ENCODE peak calls at places on chromosomes 4 and X, in nine cellular contexts. One of them, this sample, is unnamed.

GRCh38 chrX:118115948-118116307 is 682 bp downstream of the KLHL13 start:
- DNase-seq in OCI-LY7: no peak
- DNase-seq in GM23248: no peak
- DNase-seq in testis: peak; percentile 14
- DNase-seq in aorta: no peak
- DNase-seq in tibial artery: no peak
- DNase-seq in heart left ventricle: no peak
- DNase-seq in endodermal cell: no peak
- DNase-seq in PC-3: no peak
- DNase-seq in this sample: no peak

GRCh38 chr4:110737931-110738330 is 115.1 kb upstream of the PITX2 start:
- DNase-seq in GM23248: no peak
- DNase-seq in heart left ventricle: no peak
- DNase-seq in aorta: no peak
- DNase-seq in endodermal cell: no peak
- DNase-seq in tibial artery: no peak
- DNase-seq in testis: no peak
- DNase-seq in PC-3: no peak
- DNase-seq in OCI-LY7: no peak
- DNase-seq in this sample: no peak

GRCh38 chr4:20618729-20619128 is 81.5 kb upstream of the PACRGL start:
- DNase-seq in OCI-LY7: no peak
- DNase-seq in testis: no peak
- DNase-seq in tibial artery: no peak
- DNase-seq in PC-3: no peak
- DNase-seq in heart left ventricle: no peak
- DNase-seq in GM23248: no peak
- DNase-seq in aorta: no peak
- DNase-seq in endodermal cell: peak; percentile 49
- DNase-seq in this sample: no peak

GRCh38 chrX:37380920-37381319 is 31.8 kb downstream of the PRRG1 start:
- DNase-seq in PC-3: peak; percentile 94
- DNase-seq in endodermal cell: no peak
- DNase-seq in aorta: no peak
- DNase-seq in heart left ventricle: no peak
- DNase-seq in GM23248: peak; percentile 37
- DNase-seq in OCI-LY7: no peak
- DNase-seq in tibial artery: no peak
- DNase-seq in testis: no peak
- DNase-seq in this sample: peak; percentile 18

GRCh38 chr4:61004651-61005170 is 195.4 kb upstream of the ADGRL3 start:
- DNase-seq in testis: no peak
- DNase-seq in GM23248: no peak
- DNase-seq in PC-3: no peak
- DNase-seq in endodermal cell: no peak
- DNase-seq in OCI-LY7: no peak
- DNase-seq in tibial artery: no peak
- DNase-seq in aorta: no peak
- DNase-seq in heart left ventricle: no peak
- DNase-seq in this sample: no peak

GRCh38 chr4:147571021-147571770 is 46.0 kb upstream of the TMEM184C start:
- DNase-seq in tibial artery: no peak
- DNase-seq in heart left ventricle: no peak
- DNase-seq in PC-3: peak; percentile 76
- DNase-seq in OCI-LY7: no peak
- DNase-seq in testis: no peak
- DNase-seq in endodermal cell: no peak
- DNase-seq in aorta: no peak
- DNase-seq in GM23248: peak; percentile 64
- DNase-seq in this sample: no peak

GRCh38 chr4:859496-859895 is 33.6 kb upstream of the CPLX1 start:
- DNase-seq in OCI-LY7: no peak
- DNase-seq in endodermal cell: no peak
- DNase-seq in heart left ventricle: peak; percentile 28
- DNase-seq in tibial artery: no peak
- DNase-seq in PC-3: no peak
- DNase-seq in GM23248: no peak
- DNase-seq in aorta: no peak
- DNase-seq in testis: no peak
- DNase-seq in this sample: peak; percentile 4

GRCh38 chr4:122921971-122922876 is at the start of gene NUDT6:
- DNase-seq in tibial artery: peak; percentile 75
- DNase-seq in aorta: peak; percentile 74
- DNase-seq in GM23248: peak; percentile 83
- DNase-seq in endodermal cell: peak; percentile 87
- DNase-seq in PC-3: peak; percentile 56
- DNase-seq in OCI-LY7: peak; percentile 79
- DNase-seq in heart left ventricle: peak; percentile 78
- DNase-seq in testis: peak; percentile 87
- DNase-seq in this sample: peak; percentile 43

GRCh38 chrX:20463296-20464075 is 196.8 kb upstream of the RPS6KA3 start:
- DNase-seq in aorta: no peak
- DNase-seq in OCI-LY7: no peak
- DNase-seq in GM23248: no peak
- DNase-seq in PC-3: no peak
- DNase-seq in heart left ventricle: no peak
- DNase-seq in tibial artery: no peak
- DNase-seq in testis: no peak
- DNase-seq in endodermal cell: no peak
- DNase-seq in this sample: no peak

GRCh38 chrX:22134681-22135080 is 102.6 kb downstream of the PHEX start:
- DNase-seq in heart left ventricle: no peak
- DNase-seq in testis: no peak
- DNase-seq in PC-3: peak; percentile 89
- DNase-seq in endodermal cell: no peak
- DNase-seq in tibial artery: no peak
- DNase-seq in aorta: no peak
- DNase-seq in GM23248: peak; percentile 82
- DNase-seq in OCI-LY7: no peak
- DNase-seq in this sample: no peak

DNA sequence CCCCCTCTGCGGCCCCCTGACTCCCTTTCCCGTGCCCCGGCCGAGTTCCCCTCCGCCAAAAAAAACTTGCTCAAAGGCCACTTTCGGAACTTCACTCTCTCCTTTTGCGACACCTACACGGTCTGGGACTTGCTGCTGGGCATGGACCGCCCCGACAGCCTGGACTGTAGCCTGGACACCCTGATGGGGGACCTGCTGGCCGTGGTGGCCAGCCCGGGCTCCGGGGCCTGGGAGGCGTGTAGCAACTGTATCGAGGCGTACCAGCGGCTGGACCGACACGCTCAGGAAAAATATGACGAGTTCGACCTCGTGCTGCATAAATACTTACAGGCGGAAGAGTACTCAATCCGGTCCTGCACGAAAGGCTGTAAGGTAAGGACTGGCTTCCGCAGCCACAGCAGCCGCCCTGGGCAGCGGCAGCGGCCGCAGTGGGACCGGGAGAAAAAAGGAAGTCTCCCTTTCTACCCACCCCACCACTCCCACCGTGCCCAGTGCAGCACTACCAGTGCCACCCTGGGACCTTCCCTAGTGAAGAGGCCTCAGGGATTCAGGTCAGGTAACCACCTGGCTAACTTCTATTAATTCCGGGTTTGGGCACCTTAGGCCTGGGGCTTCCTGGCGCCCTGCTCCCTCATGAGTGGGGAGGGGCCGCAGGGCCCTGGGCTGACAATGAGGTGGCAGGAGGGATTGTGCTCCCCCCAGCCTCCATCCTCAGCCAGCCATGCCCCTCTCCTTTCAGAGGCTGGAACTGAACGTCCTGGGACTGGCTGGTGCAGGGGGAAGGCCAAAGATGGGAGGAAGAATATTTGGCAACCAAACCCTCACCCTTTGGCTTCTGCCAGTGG is 1.9 kb downstream of the NALF2 start:
- DNase-seq in testis: no peak
- DNase-seq in endodermal cell: peak; percentile 40
- DNase-seq in aorta: no peak
- DNase-seq in heart left ventricle: no peak
- DNase-seq in GM23248: no peak
- DNase-seq in PC-3: no peak
- DNase-seq in tibial artery: no peak
- DNase-seq in OCI-LY7: peak; percentile 40
- DNase-seq in this sample: no peak
- H3K4me3 ChIP-seq in testis: no peak overlapping the region
- H3K4me3 ChIP-seq in endodermal cell: peak overlapping the region; percentile 85
- H3K4me3 ChIP-seq in aorta: no peak overlapping the region
- H3K4me3 ChIP-seq in heart left ventricle: peak overlapping the region; percentile 13
- H3K4me3 ChIP-seq in GM23248: no peak overlapping the region
- H3K4me3 ChIP-seq in PC-3: no peak overlapping the region
- H3K4me3 ChIP-seq in tibial artery: no peak overlapping the region
- H3K4me3 ChIP-seq in OCI-LY7: peak overlapping the region; percentile 84
- H3K4me3 ChIP-seq in this sample: peak overlapping the region; percentile 55

GRCh38 chr4:2621419-2621818 is 85.0 kb downstream of the FAM193A start:
- DNase-seq in GM23248: no peak
- DNase-seq in heart left ventricle: no peak
- DNase-seq in endodermal cell: no peak
- DNase-seq in aorta: no peak
- DNase-seq in OCI-LY7: no peak
- DNase-seq in PC-3: no peak
- DNase-seq in tibial artery: no peak
- DNase-seq in testis: no peak
- DNase-seq in this sample: no peak

GRCh38 chr4:2619459-2619858 is 83.0 kb downstream of the FAM193A start:
- DNase-seq in heart left ventricle: no peak
- DNase-seq in PC-3: no peak
- DNase-seq in aorta: no peak
- DNase-seq in endodermal cell: peak; percentile 73
- DNase-seq in OCI-LY7: no peak
- DNase-seq in tibial artery: no peak
- DNase-seq in testis: no peak
- DNase-seq in GM23248: no peak
- DNase-seq in this sample: no peak

GRCh38 chr4:2624782-2625548 is 88.5 kb downstream of the FAM193A start:
- DNase-seq in endodermal cell: peak; percentile 24
- DNase-seq in heart left ventricle: no peak
- DNase-seq in OCI-LY7: no peak
- DNase-seq in aorta: no peak
- DNase-seq in PC-3: no peak
- DNase-seq in tibial artery: peak; percentile 53
- DNase-seq in GM23248: no peak
- DNase-seq in testis: peak; percentile 73
- DNase-seq in this sample: no peak

GRCh38 chr4:2626231-2626630 is 89.8 kb downstream of the FAM193A start:
- DNase-seq in OCI-LY7: no peak
- DNase-seq in PC-3: no peak
- DNase-seq in aorta: no peak
- DNase-seq in heart left ventricle: no peak
- DNase-seq in tibial artery: peak; percentile 45
- DNase-seq in endodermal cell: no peak
- DNase-seq in testis: no peak
- DNase-seq in GM23248: no peak
- DNase-seq in this sample: peak; percentile 10

GRCh38 chr4:2623442-2623841 is 87.0 kb downstream of the FAM193A start:
- DNase-seq in testis: no peak
- DNase-seq in aorta: no peak
- DNase-seq in OCI-LY7: no peak
- DNase-seq in heart left ventricle: no peak
- DNase-seq in tibial artery: peak; percentile 35
- DNase-seq in PC-3: no peak
- DNase-seq in GM23248: no peak
- DNase-seq in endodermal cell: no peak
- DNase-seq in this sample: no peak
- H3K4me1 ChIP-seq in testis: peaks cover 14% of the 10 kb centered on the region
- H3K4me1 ChIP-seq in aorta: no peaks in the 10 kb centered on the region
- H3K4me1 ChIP-seq in OCI-LY7: no peaks in the 10 kb centered on the region
- H3K4me1 ChIP-seq in heart left ventricle: peaks cover 56% of the 10 kb centered on the region
- H3K4me1 ChIP-seq in tibial artery: peaks cover 4% of the 10 kb centered on the region
- H3K4me1 ChIP-seq in PC-3: no peaks in the 10 kb centered on the region
- H3K4me1 ChIP-seq in GM23248: no peaks in the 10 kb centered on the region
- H3K4me1 ChIP-seq in endodermal cell: peaks cover 3% of the 10 kb centered on the region
- H3K4me1 ChIP-seq in this sample: no peaks in the 10 kb centered on the region

GRCh38 chrX:46788902-46789301 is 30.0 kb upstream of the SLC9A7 start:
- DNase-seq in GM23248: peak; percentile 74
- DNase-seq in PC-3: no peak
- DNase-seq in OCI-LY7: no peak
- DNase-seq in tibial artery: no peak
- DNase-seq in aorta: no peak
- DNase-seq in testis: no peak
- DNase-seq in endodermal cell: peak; percentile 53
- DNase-seq in heart left ventricle: no peak
- DNase-seq in this sample: no peak
- H3K27ac ChIP-seq in GM23248: peak overlapping the region; percentile 63
- H3K27ac ChIP-seq in PC-3: no peak overlapping the region
- H3K27ac ChIP-seq in OCI-LY7: no peak overlapping the region
- H3K27ac ChIP-seq in tibial artery: no peak overlapping the region
- H3K27ac ChIP-seq in aorta: no peak overlapping the region
- H3K27ac ChIP-seq in testis: no peak overlapping the region
- H3K27ac ChIP-seq in endodermal cell: no peak overlapping the region
- H3K27ac ChIP-seq in heart left ventricle: no peak overlapping the region
- H3K27ac ChIP-seq in this sample: no peak overlapping the region

GRCh38 chrX:135973548-135974278 is at the start of gene MMGT1:
- DNase-seq in heart left ventricle: peak; percentile 88
- DNase-seq in OCI-LY7: peak; percentile 85
- DNase-seq in aorta: peak; percentile 91
- DNase-seq in testis: peak; percentile 88
- DNase-seq in tibial artery: peak; percentile 88
- DNase-seq in PC-3: peak; percentile 85
- DNase-seq in GM23248: peak; percentile 86
- DNase-seq in endodermal cell: peak; percentile 91
- DNase-seq in this sample: peak; percentile 86

GRCh38 chrX:135973025-135973547 is 702 bp downstream of the MMGT1 start:
- DNase-seq in aorta: no peak
- DNase-seq in testis: peak; percentile 19
- DNase-seq in OCI-LY7: peak; percentile 12
- DNase-seq in GM23248: peak; percentile 46
- DNase-seq in tibial artery: no peak
- DNase-seq in endodermal cell: no peak
- DNase-seq in PC-3: peak; percentile 21
- DNase-seq in heart left ventricle: no peak
- DNase-seq in this sample: no peak

GRCh38 chrX:135977611-135978010 is 3.8 kb upstream of the MMGT1 start:
- DNase-seq in tibial artery: no peak
- DNase-seq in heart left ventricle: no peak
- DNase-seq in OCI-LY7: no peak
- DNase-seq in PC-3: peak; percentile 72
- DNase-seq in testis: no peak
- DNase-seq in endodermal cell: no peak
- DNase-seq in aorta: no peak
- DNase-seq in GM23248: peak; percentile 48
- DNase-seq in this sample: no peak

GRCh38 chrX:135975421-135975820 is 1.6 kb upstream of the MMGT1 start:
- DNase-seq in heart left ventricle: no peak
- DNase-seq in GM23248: no peak
- DNase-seq in endodermal cell: no peak
- DNase-seq in tibial artery: no peak
- DNase-seq in testis: no peak
- DNase-seq in PC-3: no peak
- DNase-seq in OCI-LY7: no peak
- DNase-seq in aorta: no peak
- DNase-seq in this sample: no peak

DNA sequence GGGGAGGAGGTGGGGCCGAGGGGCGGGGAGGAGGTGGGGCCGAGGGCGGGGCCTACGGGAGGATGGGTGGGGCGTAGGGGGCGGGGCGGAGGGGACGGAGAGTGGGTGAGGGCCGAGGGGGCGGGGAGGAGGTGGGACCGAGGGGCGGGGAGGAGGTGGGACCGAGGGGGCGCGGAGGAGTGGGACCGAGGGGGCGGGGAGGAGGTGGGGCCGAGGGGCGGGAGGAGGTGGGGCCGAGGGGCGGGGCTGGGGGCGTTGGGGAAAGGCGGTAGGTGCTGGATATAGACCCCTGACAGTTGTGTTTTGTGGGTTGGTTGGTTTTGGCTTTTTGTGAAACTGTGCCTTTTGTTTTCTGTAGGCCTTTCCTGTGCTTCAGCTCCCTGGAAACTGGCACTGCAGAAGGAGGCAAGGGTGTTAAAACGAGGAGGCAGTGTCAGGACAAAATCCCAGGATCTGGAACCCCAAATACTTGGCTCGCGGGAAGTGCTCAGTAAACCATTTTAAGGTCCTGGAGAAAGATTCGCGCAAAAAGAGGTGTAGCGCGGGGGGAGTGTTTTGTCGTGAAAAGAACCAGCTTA is 580 bp upstream of the MMGT1 start:
- DNase-seq in PC-3: peak; percentile 25
- DNase-seq in testis: peak; percentile 86
- DNase-seq in endodermal cell: peak; percentile 89
- DNase-seq in heart left ventricle: peak; percentile 85
- DNase-seq in GM23248: no peak
- DNase-seq in tibial artery: peak; percentile 85
- DNase-seq in aorta: peak; percentile 82
- DNase-seq in OCI-LY7: peak; percentile 75
- DNase-seq in this sample: peak; percentile 85
- H3K4me3 ChIP-seq in PC-3: peak overlapping the region; percentile 58
- H3K4me3 ChIP-seq in testis: no peak overlapping the region
- H3K4me3 ChIP-seq in endodermal cell: peak overlapping the region; percentile 56
- H3K4me3 ChIP-seq in heart left ventricle: peak overlapping the region; percentile 39
- H3K4me3 ChIP-seq in GM23248: peak overlapping the region; percentile 54
- H3K4me3 ChIP-seq in tibial artery: peak overlapping the region; percentile 48
- H3K4me3 ChIP-seq in aorta: no peak overlapping the region
- H3K4me3 ChIP-seq in OCI-LY7: peak overlapping the region; percentile 58
- H3K4me3 ChIP-seq in this sample: no peak overlapping the region

This sample was measured in pancreas.